ENCODE peak calls at places on chromosome 3, in six cellular contexts. Q is T-helper 1 cell; N is GDM1; K is stimulated activated CD4-positive, alpha-beta T cell treated with anti-CD3 and anti-CD28 coated beads, Interleukin-2, amount 100 ng/mL, for 24 hours; R is ovary; P is neuronal stem cell. D is an unnamed sample.

GRCh38 chr3:136856665-136857064 is 5.3 kb upstream of the NCK1 start:
- DNase-seq in Q (no peak), N (no peak), K (no peak), R (no peak), P (no peak), D (no peak)

GRCh38 chr3:108623504-108623903 is 34.0 kb downstream of the DZIP3 start:
- DNase-seq in Q (no peak), N (no peak), K (no peak), R (no peak), P (no peak), D (no peak)

GRCh38 chr3:196179380-196180308 is 31.6 kb downstream of the ZDHHC19 start:
- DNase-seq in Q (peak), N (peak), K (peak), R (no peak), P (no peak), D (peak)

GRCh38 chr3:30657914-30658313 is 51.5 kb downstream of the TGFBR2 start:
- DNase-seq in Q (peak), N (no peak), K (no peak), R (no peak), P (no peak), D (peak)

GRCh38 chr3:13192471-13193213 is 119.4 kb upstream of the IQSEC1 start:
- DNase-seq in Q (no peak), N (no peak), K (no peak), R (no peak), P (no peak), D (no peak)

GRCh38 chr3:14214764-14215163 is 36.1 kb downstream of the LSM3 start:
- DNase-seq in Q (no peak), N (no peak), K (no peak), R (no peak), P (no peak), D (no peak)

GRCh38 chr3:63817209-63817608 is 1.9 kb upstream of the C3orf49 start:
- DNase-seq in Q (no peak), N (no peak), K (no peak), R (no peak), P (no peak), D (no peak)

GRCh38 chr3:137347132-137347531 is 389.3 kb downstream of the IL20RB start:
- DNase-seq in Q (no peak), N (no peak), K (no peak), R (no peak), P (no peak), D (no peak)

GRCh38 chr3:46928297-46928696 is 48.2 kb downstream of the CCDC12 start:
- DNase-seq in Q (peak), N (peak), K (no peak), R (no peak), P (no peak), D (no peak)

GRCh38 chr3:159667261-159667660 is 321.4 kb upstream of the IL12A start:
- DNase-seq in Q (no peak), N (no peak), K (no peak), R (no peak), P (no peak), D (no peak)

GRCh38 chr3:105367406-105368213 is 901 bp downstream of the ALCAM start:
- DNase-seq in Q (peak), N (peak), K (peak), R (peak), P (peak), D (peak)

GRCh38 chr3:150495149-150495548 is 51.1 kb downstream of the SERP1 start:
- DNase-seq in Q (no peak), N (no peak), K (no peak), R (no peak), P (no peak), D (no peak)

GRCh38 chr3:161409069-161409468 is 37.8 kb upstream of the SPTSSB start:
- DNase-seq in Q (no peak), N (no peak), K (peak), R (no peak), P (peak), D (peak)

GRCh38 chr3:61682671-61683408 is 121.5 kb downstream of the PTPRG start:
- DNase-seq in Q (no peak), N (no peak), K (no peak), R (no peak), P (no peak), D (no peak)

GRCh38 chr3:107664614-107665013 is 141.9 kb downstream of the BBX start:
- DNase-seq in Q (no peak), N (no peak), K (no peak), R (no peak), P (no peak), D (no peak)

GRCh38 chr3:115961390-115961789 is 338.1 kb downstream of the GAP43 start:
- DNase-seq in Q (no peak), N (no peak), K (no peak), R (no peak), P (no peak), D (no peak)

GRCh38 chr3:111848246-111848645 is 10.8 kb upstream of the PHLDB2 start:
- DNase-seq in Q (no peak), N (no peak), K (no peak), R (no peak), P (no peak), D (no peak)

GRCh38 chr3:40170395-40170794 is 139.1 kb upstream of the EIF1B start:
- DNase-seq in Q (no peak), N (no peak), K (no peak), R (no peak), P (no peak), D (no peak)

D was measured in naive thymus-derived CD8-positive, alpha-beta T cell.